ENCODE peak calls at places on chromosomes 12 and 14, in seven cellular contexts. P is testis, T is gastrocnemius medialis, D is SJSA1, F is thoracic aorta, I is Karpas-422, Q is body of pancreas. A is an unnamed sample.

GRCh38 chr12:115323223-115323905 is 639.4 kb upstream of the TBX3 start:
- DNase-seq in P (no peak), T (no peak), D (no peak), F (no peak), I (no peak), Q (no peak), A (no peak)

GRCh38 chr14:72888202-72888601 is 5.7 kb downstream of the DPF3 start:
- DNase-seq in P (no peak), T (no peak), D (no peak), F (no peak), I (no peak), Q (no peak), A (no peak)

GRCh38 chr14:34568803-34569202 is 29.3 kb upstream of the EAPP start:
- DNase-seq in P (no peak), T (no peak), D (no peak), F (no peak), I (no peak), Q (peak; percentile 7), A (no peak)

GRCh38 chr14:95620659-95621059 is 65.6 kb upstream of the TCL1B start:
- DNase-seq in P (peak; percentile 60), T (no peak), D (no peak), F (no peak), I (peak; percentile 84), Q (no peak), A (no peak)

GRCh38 chr12:104303538-104304151 is at the start of gene EID3:
- DNase-seq in P (peak; percentile 93), T (peak; percentile 75), D (no peak), F (peak; percentile 57), I (no peak), Q (peak; percentile 88), A (peak; percentile 94)

GRCh38 chr12:62530596-62530995 is 64.0 kb downstream of the MON2 start:
- DNase-seq in P (no peak), T (no peak), D (peak; percentile 63), F (no peak), I (no peak), Q (no peak), A (no peak)

GRCh38 chr12:42407306-42407705 is 81.3 kb downstream of the PPHLN1 start:
- DNase-seq in P (no peak), T (no peak), D (no peak), F (no peak), I (no peak), Q (no peak), A (no peak)

GRCh38 chr12:52246720-52247621 is 13.9 kb downstream of the KRT7 start:
- DNase-seq in P (no peak), T (peak; percentile 36), D (peak; percentile 45), F (no peak), I (no peak), Q (peak; percentile 95), A (no peak)

GRCh38 chr12:29726321-29726692 is 57.4 kb downstream of the TMTC1 start:
- DNase-seq in P (no peak), T (no peak), D (no peak), F (no peak), I (no peak), Q (no peak), A (no peak)

GRCh38 chr14:99156026-99156425 is 116.0 kb downstream of the BCL11B start:
- DNase-seq in P (peak; percentile 1), T (no peak), D (no peak), F (no peak), I (no peak), Q (no peak), A (no peak)

GRCh38 chr12:121296618-121297476 is at the start of gene CAMKK2:
- DNase-seq in P (peak; percentile 84), T (peak; percentile 58), D (peak; percentile 74), F (no peak), I (peak; percentile 96), Q (peak; percentile 81), A (peak; percentile 93)

GRCh38 chr12:130486146-130486435 is 148.4 kb downstream of the PIWIL1 start:
- DNase-seq in P (no peak), T (no peak), D (no peak), F (no peak), I (no peak), Q (no peak), A (no peak)

GRCh38 chr12:57868211-57868610 is 21.7 kb upstream of the CTDSP2 start:
- DNase-seq in P (no peak), T (no peak), D (peak; percentile 68), F (no peak), I (no peak), Q (no peak), A (no peak)

GRCh38 chr12:34219046-34219770 is 196.9 kb downstream of the ALG10 start:
- DNase-seq in P (no peak), T (no peak), D (no peak), F (no peak), I (no peak), Q (no peak), A (no peak)

GRCh38 chr12:46430340-46430948 is 57.9 kb upstream of the SLC38A2 start:
- DNase-seq in P (no peak), T (no peak), D (peak; percentile 75), F (no peak), I (no peak), Q (peak; percentile 23), A (no peak)

GRCh38 chr12:109726511-109727038 is 12.9 kb downstream of the FAM222A start:
- DNase-seq in P (no peak), T (no peak), D (no peak), F (no peak), I (no peak), Q (no peak), A (no peak)

GRCh38 chr14:37590096-37590809 is 4.8 kb downstream of the FOXA1 start:
- DNase-seq in P (no peak), T (no peak), D (no peak), F (no peak), I (no peak), Q (no peak), A (no peak)

GRCh38 chr14:102937331-102938175 is 15.1 kb downstream of the AMN start:
- DNase-seq in P (no peak), T (no peak), D (no peak), F (no peak), I (no peak), Q (no peak), A (no peak)

GRCh38 chr12:66919466-66919865 is 240.6 kb upstream of the GRIP1 start:
- DNase-seq in P (no peak), T (no peak), D (no peak), F (no peak), I (no peak), Q (no peak), A (no peak)

GRCh38 chr12:50764861-50765324 is 992 bp downstream of the ATF1 start:
- DNase-seq in P (peak; percentile 55), T (no peak), D (peak; percentile 48), F (no peak), I (peak; percentile 78), Q (peak; percentile 30), A (no peak)

GRCh38 chr14:79411403-79412174 is 799.7 kb downstream of the DIO2 start:
- DNase-seq in P (no peak), T (no peak), D (peak; percentile 10), F (no peak), I (no peak), Q (no peak), A (no peak)

GRCh38 chr12:110533607-110534006 is 31.5 kb downstream of the RAD9B start:
- DNase-seq in P (no peak), T (no peak), D (peak; percentile 80), F (no peak), I (no peak), Q (no peak), A (no peak)

GRCh38 chr12:106106892-106107291 is 31.9 kb downstream of the NUAK1 start:
- DNase-seq in P (no peak), T (no peak), D (peak; percentile 52), F (no peak), I (no peak), Q (no peak), A (no peak)

GRCh38 chr14:104313674-104314073 is 175.3 kb downstream of the KIF26A start:
- DNase-seq in P (no peak), T (no peak), D (no peak), F (no peak), I (no peak), Q (no peak), A (no peak)

GRCh38 chr12:64760808-64761573 is 1.8 kb upstream of the GNS start:
- DNase-seq in P (no peak), T (no peak), D (no peak), F (no peak), I (no peak), Q (no peak), A (no peak)

GRCh38 chr12:47549258-47549657 is 156.6 kb downstream of the RPAP3 start:
- DNase-seq in P (no peak), T (no peak), D (no peak), F (no peak), I (no peak), Q (no peak), A (peak; percentile 62)

GRCh38 chr14:32491413-32492016 is 162.4 kb downstream of the AKAP6 start:
- DNase-seq in P (no peak), T (no peak), D (no peak), F (no peak), I (no peak), Q (no peak), A (no peak)

GRCh38 chr12:111636209-111636928 is 37.3 kb upstream of the ATXN2 start:
- DNase-seq in P (peak; percentile 87), T (peak; percentile 6), D (peak; percentile 23), F (peak; percentile 5), I (no peak), Q (peak; percentile 39), A (peak; percentile 92)
- H3K27ac ChIP-seq in P (peak overlapping the region; percentile 85), T (peak overlapping the region; percentile 52), D (no peak overlapping the region), F (peak overlapping the region; percentile 71), I (no peak overlapping the region), Q (no peak overlapping the region), A (peak overlapping the region; percentile 76)

GRCh38 chr12:132094269-132094891 is 49.7 kb downstream of the DDX51 start:
- DNase-seq in P (no peak), T (no peak), D (no peak), F (no peak), I (no peak), Q (no peak), A (no peak)
- H3K27ac ChIP-seq in P (no peak overlapping the region), T (no peak overlapping the region), D (no peak overlapping the region), F (no peak overlapping the region), I (no peak overlapping the region), Q (no peak overlapping the region), A (no peak overlapping the region)

GRCh38 chr14:82388488-82388887 is 854.8 kb upstream of the SEL1L start:
- DNase-seq in P (no peak), T (no peak), D (no peak), F (no peak), I (no peak), Q (no peak), A (no peak)
- H3K27ac ChIP-seq in P (no peak overlapping the region), T (no peak overlapping the region), D (no peak overlapping the region), F (peak overlapping the region; percentile 92), I (no peak overlapping the region), Q (no peak overlapping the region), A (peak overlapping the region; percentile 83)

DNA sequence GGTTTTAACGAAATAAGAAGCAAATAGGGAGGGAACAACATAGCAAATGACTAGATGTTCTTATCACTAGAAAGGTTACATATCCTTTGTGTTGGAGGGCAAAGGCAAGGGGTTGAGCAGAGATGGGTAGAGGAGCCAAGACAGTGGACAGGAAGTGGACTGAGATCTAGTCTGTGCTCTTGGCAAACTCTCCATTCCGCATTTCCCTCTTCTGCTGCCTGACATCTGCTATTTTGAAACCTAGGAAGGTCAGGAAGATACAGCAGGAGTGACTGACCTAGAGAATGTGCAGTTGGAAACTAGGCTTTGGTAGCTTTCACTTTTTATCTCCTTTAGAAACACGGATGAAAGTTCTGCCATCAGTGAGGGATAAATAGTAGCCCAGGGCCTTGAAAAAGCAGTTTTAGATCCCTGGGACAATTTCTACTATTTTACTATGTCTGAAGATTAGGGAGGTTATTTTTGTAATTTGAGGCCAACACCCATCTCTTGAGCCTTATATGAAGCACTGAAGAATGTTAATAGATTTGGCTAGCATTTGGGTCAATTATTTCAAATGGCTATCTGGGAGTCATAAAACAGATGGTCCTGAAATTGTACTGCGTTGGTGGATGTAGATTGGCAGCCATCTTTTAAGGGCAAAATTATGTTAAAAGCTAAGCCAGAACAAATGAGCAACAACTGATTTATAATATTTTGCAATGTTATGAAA is 410.3 kb downstream of the PCNX1 start:
- DNase-seq in P (no peak), T (no peak), D (no peak), F (no peak), I (no peak), Q (no peak), A (no peak)
- H3K27ac ChIP-seq in P (peak overlapping the region; percentile 27), T (no peak overlapping the region), D (no peak overlapping the region), F (no peak overlapping the region), I (no peak overlapping the region), Q (no peak overlapping the region), A (no peak overlapping the region)